ENCODE peak calls at places on chromosomes 16 and 17, in five cellular contexts. J, N, F, R and D are unnamed samples.

GRCh38 chr17:28282596-28282995 is 36.4 kb upstream of the TMEM97 start:
- DNase-seq in J (no peak), N (peak), F (no peak), R (no peak), D (peak)

GRCh38 chr17:67068999-67069398 is 24.6 kb downstream of the CACNG1 start:
- DNase-seq in J (no peak), N (no peak), F (no peak), R (no peak), D (peak)

GRCh38 chr17:49343273-49343672 is 18.8 kb downstream of the ZNF652 start:
- DNase-seq in J (no peak), N (peak), F (no peak), R (no peak), D (peak)

GRCh38 chr17:26775219-26775822 is 518.6 kb upstream of the WSB1 start:
- DNase-seq in J (no peak), N (no peak), F (no peak), R (no peak), D (no peak)

GRCh38 chr16:24996301-24996700 is 18.9 kb downstream of the ARHGAP17 start:
- DNase-seq in J (peak), N (no peak), F (no peak), R (no peak), D (peak)

GRCh38 chr17:70099267-70099666 is 24.2 kb downstream of the KCNJ16 start:
- DNase-seq in J (no peak), N (no peak), F (no peak), R (no peak), D (no peak)

GRCh38 chr17:44587339-44587738 is 30.1 kb downstream of the FZD2 start:
- DNase-seq in J (peak), N (peak), F (peak), R (peak), D (peak)

GRCh38 chr17:62778990-62779681 is 29.0 kb downstream of the MARCHF10 start:
- DNase-seq in J (peak), N (peak), F (peak), R (no peak), D (peak)

GRCh38 chr16:19899605-19899955 is 14.9 kb upstream of the GPRC5B start:
- DNase-seq in J (no peak), N (no peak), F (no peak), R (no peak), D (no peak)

DNA sequence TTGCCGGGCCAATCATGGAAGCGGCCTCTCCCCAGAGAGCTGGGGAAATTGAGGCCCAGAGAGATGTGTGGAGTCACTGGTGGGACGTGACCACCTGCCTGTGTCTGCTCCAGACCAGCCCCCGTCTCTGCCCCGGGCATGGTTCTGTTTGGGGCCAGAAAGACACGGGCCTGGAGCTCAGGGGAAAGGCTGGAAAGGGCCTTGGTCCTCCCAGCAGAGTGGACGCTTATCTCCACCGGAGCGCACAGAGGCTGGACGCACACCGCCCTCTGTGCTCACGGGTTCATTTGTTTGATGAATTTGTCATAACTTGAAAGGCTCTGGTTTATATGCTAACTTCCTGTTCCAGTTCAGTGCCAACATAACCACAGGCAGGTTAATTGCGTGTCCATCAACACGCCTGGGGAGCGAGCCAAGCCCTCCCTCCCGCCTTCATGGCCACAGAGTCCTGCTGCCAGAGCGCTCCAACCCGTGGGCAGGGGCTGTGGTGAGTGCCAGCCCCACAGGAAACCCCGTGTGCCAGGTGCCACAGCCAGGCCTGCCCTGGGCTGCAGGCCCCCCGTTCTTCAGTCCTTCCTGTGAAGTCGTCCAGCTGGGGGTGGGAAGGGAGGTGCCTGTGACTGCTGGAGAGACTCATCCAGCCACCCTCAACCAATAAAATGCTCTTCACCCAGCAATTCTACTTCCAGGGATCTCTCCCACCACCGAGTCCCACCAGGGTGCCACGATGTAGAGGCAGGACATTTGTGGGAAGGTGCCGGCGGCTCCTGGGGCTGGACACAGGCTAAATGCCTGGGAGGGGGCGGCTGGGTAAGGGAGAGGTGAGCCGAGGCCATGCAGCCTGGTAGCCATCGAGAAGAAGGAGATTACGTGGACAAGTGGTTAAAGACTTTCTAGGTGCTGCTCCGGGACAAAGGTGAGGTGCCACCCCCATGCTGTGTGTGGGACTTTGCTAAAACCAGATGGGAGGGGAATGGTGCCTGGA is 29.4 kb upstream of the BAHCC1 start:
- DNase-seq in J (peak), N (peak), F (peak), R (no peak), D (peak)
- H3K4me3 ChIP-seq in J (peak), N (no peak), F (peak), R (peak), D (peak)

GRCh38 chr17:59097876-59098275 is 8.8 kb downstream of the TRIM37 start:
- DNase-seq in J (no peak), N (no peak), F (no peak), R (no peak), D (no peak)

GRCh38 chr17:59093145-59093701 is 13.5 kb downstream of the TRIM37 start:
- DNase-seq in J (no peak), N (no peak), F (no peak), R (no peak), D (no peak)

GRCh38 chr17:59093702-59094231 is 12.9 kb downstream of the TRIM37 start:
- DNase-seq in J (peak), N (peak), F (peak), R (peak), D (peak)

DNA sequence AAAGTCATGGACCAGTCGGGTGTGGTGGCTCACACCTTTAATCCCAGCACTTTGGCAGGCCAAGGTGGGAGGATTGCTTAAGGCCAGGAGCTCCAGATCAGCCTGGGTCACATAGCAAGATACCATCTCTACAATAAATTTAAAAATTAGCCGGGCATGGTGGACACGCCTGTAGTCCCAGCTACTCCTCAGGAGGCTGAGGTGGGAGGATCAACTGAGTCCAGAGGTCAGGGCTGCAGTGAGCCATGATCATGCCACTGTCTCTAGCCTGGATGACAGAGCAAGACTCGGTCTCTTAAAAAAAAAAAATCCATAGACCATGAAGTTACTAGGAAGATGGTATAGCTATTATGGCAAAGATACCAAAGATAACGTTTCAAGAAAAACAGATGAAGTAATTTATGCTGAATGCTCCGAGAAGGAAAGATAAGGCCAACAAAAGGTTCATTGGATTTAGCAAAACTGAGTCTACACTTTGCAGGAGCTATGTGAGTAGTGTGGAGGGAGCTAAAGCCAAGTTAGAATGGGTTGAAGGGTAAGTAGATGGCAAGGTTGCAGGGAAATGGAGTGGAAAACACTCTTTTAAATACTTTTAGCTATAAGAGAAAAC is 11.7 kb downstream of the TRIM37 start:
- DNase-seq in J (no peak), N (no peak), F (no peak), R (no peak), D (peak)
- TF ChIP-seq CTCF in J (no peak), N (no peak), F (no peak), R (no peak), D (no peak)

GRCh38 chr17:77281904-77282367 is 141.2 kb downstream of the SEC14L1 start:
- DNase-seq in J (no peak), N (no peak), F (no peak), R (no peak), D (no peak)
- H3K4me3 ChIP-seq in J (peak), N (peak), F (no peak), R (peak), D (peak)

DNA sequence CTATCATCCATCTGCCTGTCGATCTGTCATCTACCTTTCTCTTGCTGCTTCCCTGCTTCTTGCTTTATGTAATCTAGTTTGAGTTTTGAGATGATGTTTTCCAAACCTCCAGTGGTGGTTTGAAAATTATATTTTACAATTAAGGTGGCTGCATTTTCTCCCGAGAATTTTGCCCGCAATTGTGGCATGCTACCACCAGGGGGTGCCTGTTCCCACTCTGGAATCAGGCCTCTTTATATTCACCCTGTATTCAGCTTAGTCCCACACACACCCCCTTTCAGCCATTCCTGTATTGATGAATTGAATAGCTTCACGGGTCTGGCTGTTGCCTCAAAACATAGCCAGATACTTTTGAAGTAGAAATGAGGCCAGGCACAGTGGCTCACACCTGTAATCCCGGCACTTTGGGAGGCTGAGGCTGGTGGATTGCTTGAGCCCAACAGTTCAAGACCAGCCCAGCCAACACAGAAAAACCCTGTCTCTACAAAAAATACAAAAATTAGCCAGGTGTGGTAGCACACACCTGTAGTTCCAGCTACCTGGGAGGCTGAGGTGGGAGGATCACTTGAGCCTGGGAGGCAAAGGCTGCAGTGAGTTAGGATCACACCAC is 3.2 kb downstream of the PRSS22 start:
- DNase-seq in J (no peak), N (no peak), F (no peak), R (no peak), D (no peak)
- TF ChIP-seq CTCF in J (peak), N (peak), F (no peak), R (peak), D (peak)

DNA sequence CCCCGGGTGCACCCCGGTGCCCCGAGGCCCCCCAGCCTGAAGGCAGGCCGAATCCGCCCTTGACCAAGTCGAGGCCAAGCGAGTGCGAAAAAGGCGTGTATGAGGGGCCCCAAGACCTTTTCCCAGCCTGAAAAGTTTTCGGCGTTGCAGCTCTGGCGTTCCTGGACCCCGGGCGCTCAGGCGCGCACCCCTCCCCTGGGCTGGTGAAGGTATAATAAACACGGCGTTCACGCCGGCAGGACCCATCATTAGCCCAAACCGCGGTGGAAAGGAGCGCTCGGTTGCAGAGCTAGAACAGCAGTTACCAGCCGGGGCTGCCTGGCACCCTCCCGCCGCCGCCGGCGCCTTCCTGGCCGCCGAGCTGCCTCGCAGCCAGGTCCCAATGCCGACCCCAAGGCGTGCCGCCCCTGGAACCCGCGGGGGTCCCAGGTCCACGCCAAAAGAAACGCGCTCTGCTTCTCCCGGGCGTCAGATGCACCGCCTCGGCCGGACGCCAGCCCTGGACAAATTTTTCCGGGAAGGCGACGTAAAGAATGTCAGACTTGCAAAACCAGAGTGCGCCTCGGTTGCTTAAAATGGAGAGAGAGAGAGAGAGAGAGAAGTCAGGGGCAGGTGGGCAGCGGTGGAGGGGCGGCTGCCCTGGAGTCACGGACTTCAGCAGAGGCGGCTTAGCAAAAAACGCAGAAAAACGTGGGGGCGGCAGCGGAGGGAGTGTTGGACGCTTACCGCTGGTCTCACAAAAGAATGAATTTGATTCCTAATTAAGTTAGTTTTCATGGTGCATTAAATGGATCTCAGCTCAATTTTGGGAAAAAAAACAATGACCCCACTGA is 11.4 kb upstream of the FOXF1 start:
- DNase-seq in J (no peak), N (no peak), F (no peak), R (no peak), D (no peak)
- H3K4me3 ChIP-seq in J (no peak), N (no peak), F (no peak), R (no peak), D (no peak)

GRCh38 chr16:88298882-88299745 is 83.6 kb upstream of the ZNF469 start:
- DNase-seq in J (no peak), N (peak), F (no peak), R (no peak), D (peak)
- TF ChIP-seq CTCF in J (no peak), N (no peak), F (no peak), R (no peak), D (no peak)

GRCh38 chr16:87621976-87622713 is 19.8 kb downstream of the JPH3 start:
- DNase-seq in J (no peak), N (no peak), F (no peak), R (no peak), D (no peak)
- H3K4me3 ChIP-seq in J (no peak), N (no peak), F (no peak), R (no peak), D (no peak)

GRCh38 chr16:65098916-65099315 is 22.9 kb downstream of the CDH11 start:
- DNase-seq in J (no peak), N (no peak), F (no peak), R (no peak), D (no peak)

GRCh38 chr16:65105173-65105572 is 16.7 kb downstream of the CDH11 start:
- DNase-seq in J (no peak), N (no peak), F (no peak), R (no peak), D (no peak)

GRCh38 chr16:65099607-65100006 is 22.3 kb downstream of the CDH11 start:
- DNase-seq in J (no peak), N (no peak), F (no peak), R (no peak), D (no peak)

GRCh38 chr16:65101009-65101408 is 20.9 kb downstream of the CDH11 start:
- DNase-seq in J (no peak), N (no peak), F (no peak), R (no peak), D (no peak)

DNA sequence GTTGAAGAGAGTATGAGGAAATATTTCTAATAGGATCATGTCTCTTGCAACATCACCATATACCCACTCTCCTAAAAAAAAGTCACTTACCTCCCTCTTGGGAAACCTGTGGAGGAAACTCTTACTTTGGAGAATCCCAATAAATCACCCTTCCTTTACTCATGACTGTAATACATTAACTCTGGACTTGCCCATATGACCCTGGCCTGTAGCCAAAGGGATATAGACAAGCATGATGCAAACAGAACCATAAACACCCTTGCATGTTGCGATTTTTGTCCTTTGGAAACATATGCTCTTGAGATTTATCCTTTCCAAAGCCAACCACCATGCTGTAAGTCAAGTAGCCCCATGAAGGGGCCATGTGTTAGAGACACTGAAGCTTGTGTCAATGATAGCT is 19.5 kb downstream of the CDH11 start:
- DNase-seq in J (no peak), N (no peak), F (no peak), R (no peak), D (no peak)
- TF ChIP-seq CTCF in J (no peak), N (no peak), F (no peak), R (no peak), D (no peak)

DNA sequence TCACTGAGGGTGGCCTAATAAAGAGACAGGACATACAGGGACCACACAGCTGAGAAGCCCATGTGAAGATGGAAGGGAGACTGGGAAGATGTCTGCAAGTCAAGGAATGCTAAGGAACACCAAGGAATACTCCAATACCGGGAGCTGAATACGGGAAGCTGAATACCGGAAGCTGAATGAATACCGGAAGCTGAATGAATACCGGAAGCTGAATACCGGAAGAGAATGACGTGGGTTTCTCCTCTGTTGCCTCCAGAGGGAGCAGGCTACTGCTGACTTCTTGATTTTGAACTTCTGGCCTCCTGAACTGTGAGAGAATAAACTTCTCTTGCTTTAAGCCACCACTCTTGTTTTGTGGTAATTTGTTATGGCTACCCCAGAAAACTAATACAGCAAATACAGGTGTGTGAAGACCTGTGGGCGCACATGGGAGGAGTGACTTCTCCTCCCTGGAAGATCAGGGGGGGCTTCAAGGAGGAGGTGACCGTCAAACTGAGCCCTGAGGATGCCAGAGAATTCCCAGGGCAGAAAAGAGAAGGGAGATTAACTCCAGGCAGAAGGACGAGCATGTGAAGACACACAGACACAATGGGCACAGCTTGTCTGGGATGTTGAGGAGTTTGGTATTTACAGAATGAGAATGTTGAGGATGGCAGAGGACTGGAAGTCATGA is 259.9 kb downstream of the IRF8 start:
- DNase-seq in J (no peak), N (no peak), F (no peak), R (no peak), D (no peak)
- H3K4me3 ChIP-seq in J (no peak), N (no peak), F (no peak), R (no peak), D (no peak)

GRCh38 chr16:84303023-84303422 is 8.3 kb downstream of the WFDC1 start:
- DNase-seq in J (peak), N (peak), F (peak), R (no peak), D (no peak)

GRCh38 chr16:84298376-84298899 is 3.8 kb downstream of the WFDC1 start:
- DNase-seq in J (no peak), N (no peak), F (no peak), R (no peak), D (no peak)

GRCh38 chr16:84302111-84302954 is 7.7 kb downstream of the WFDC1 start:
- DNase-seq in J (no peak), N (no peak), F (no peak), R (no peak), D (no peak)

GRCh38 chr16:84303516-84303915 is 8.8 kb downstream of the WFDC1 start:
- DNase-seq in J (no peak), N (no peak), F (no peak), R (no peak), D (no peak)

GRCh38 chr16:84299734-84300440 is 5.2 kb downstream of the WFDC1 start:
- DNase-seq in J (no peak), N (no peak), F (no peak), R (no peak), D (no peak)
- TF ChIP-seq CTCF in J (no peak), N (no peak), F (no peak), R (no peak), D (no peak)